ENCODE peak calls at places on chromosomes 16 and 17, in seven cellular contexts. One of them, this sample, is unnamed.
A peak's percentile ranks its signal among the peaks of the same experiment; 100 is the strongest.

GRCh38 chr17:79154951-79155557 is 80.4 kb downstream of the ENGASE start:
- DNase-seq in IMR-90: no peak
- DNase-seq in H1: no peak
- DNase-seq in trophoblast cell: no peak
- DNase-seq in mesenchymal stem cell: no peak
- DNase-seq in mesendoderm: no peak
- DNase-seq in neuronal stem cell: no peak
- DNase-seq in this sample: no peak

GRCh38 chr16:85888405-85889331 is 10.3 kb upstream of the IRF8 start:
- DNase-seq in mesenchymal stem cell: peak; percentile 86
- DNase-seq in IMR-90: peak; percentile 65
- DNase-seq in neuronal stem cell: no peak
- DNase-seq in trophoblast cell: no peak
- DNase-seq in H1: no peak
- DNase-seq in mesendoderm: no peak
- DNase-seq in this sample: peak; percentile 8

GRCh38 chr17:73042809-73043685 is 49.4 kb downstream of the SLC39A11 start:
- DNase-seq in mesendoderm: no peak
- DNase-seq in IMR-90: peak; percentile 20
- DNase-seq in H1: no peak
- DNase-seq in neuronal stem cell: no peak
- DNase-seq in trophoblast cell: no peak
- DNase-seq in mesenchymal stem cell: no peak
- DNase-seq in this sample: no peak

GRCh38 chr16:87143661-87144121 is 173.5 kb downstream of the C16orf95 start:
- DNase-seq in IMR-90: no peak
- DNase-seq in trophoblast cell: no peak
- DNase-seq in H1: no peak
- DNase-seq in mesenchymal stem cell: no peak
- DNase-seq in mesendoderm: no peak
- DNase-seq in neuronal stem cell: no peak
- DNase-seq in this sample: peak; percentile 52

GRCh38 chr16:10940501-10941079 is 1.7 kb downstream of the DEXI start:
- DNase-seq in mesendoderm: no peak
- DNase-seq in H1: no peak
- DNase-seq in neuronal stem cell: no peak
- DNase-seq in mesenchymal stem cell: no peak
- DNase-seq in trophoblast cell: no peak
- DNase-seq in IMR-90: peak; percentile 34
- DNase-seq in this sample: no peak

GRCh38 chr16:55120408-55120807 is 189.7 kb downstream of the IRX5 start:
- DNase-seq in IMR-90: no peak
- DNase-seq in mesendoderm: peak; percentile 70
- DNase-seq in neuronal stem cell: no peak
- DNase-seq in trophoblast cell: no peak
- DNase-seq in mesenchymal stem cell: no peak
- DNase-seq in H1: no peak
- DNase-seq in this sample: peak; percentile 47

GRCh38 chr17:3683054-3683511 is 12.9 kb downstream of the P2RX5 start:
- DNase-seq in IMR-90: no peak
- DNase-seq in mesendoderm: peak; percentile 81
- DNase-seq in trophoblast cell: peak; percentile 60
- DNase-seq in neuronal stem cell: no peak
- DNase-seq in H1: no peak
- DNase-seq in mesenchymal stem cell: peak; percentile 35
- DNase-seq in this sample: peak; percentile 84

GRCh38 chr17:73600103-73600871 is 44.0 kb downstream of the SDK2 start:
- DNase-seq in mesenchymal stem cell: no peak
- DNase-seq in neuronal stem cell: no peak
- DNase-seq in IMR-90: no peak
- DNase-seq in H1: no peak
- DNase-seq in mesendoderm: no peak
- DNase-seq in trophoblast cell: no peak
- DNase-seq in this sample: no peak

GRCh38 chr17:28370035-28370743 is at the start of gene VTN:
- DNase-seq in IMR-90: peak; percentile 45
- DNase-seq in neuronal stem cell: peak; percentile 58
- DNase-seq in mesenchymal stem cell: peak; percentile 50
- DNase-seq in H1: no peak
- DNase-seq in mesendoderm: peak; percentile 97
- DNase-seq in trophoblast cell: peak; percentile 64
- DNase-seq in this sample: peak; percentile 89

GRCh38 chr16:66588981-66589713 is 9.9 kb downstream of the CMTM2 start:
- DNase-seq in mesenchymal stem cell: peak; percentile 20
- DNase-seq in H1: no peak
- DNase-seq in neuronal stem cell: no peak
- DNase-seq in mesendoderm: peak; percentile 66
- DNase-seq in IMR-90: peak; percentile 18
- DNase-seq in trophoblast cell: peak; percentile 14
- DNase-seq in this sample: peak; percentile 73

GRCh38 chr17:65985571-65985970 is 206.4 kb downstream of the CEP112 start:
- DNase-seq in H1: no peak
- DNase-seq in IMR-90: peak; percentile 20
- DNase-seq in neuronal stem cell: no peak
- DNase-seq in mesendoderm: no peak
- DNase-seq in trophoblast cell: no peak
- DNase-seq in mesenchymal stem cell: no peak
- DNase-seq in this sample: no peak

GRCh38 chr16:68503334-68503733 is 35.8 kb upstream of the ZFP90 start:
- DNase-seq in mesenchymal stem cell: no peak
- DNase-seq in H1: no peak
- DNase-seq in trophoblast cell: no peak
- DNase-seq in mesendoderm: no peak
- DNase-seq in neuronal stem cell: no peak
- DNase-seq in IMR-90: peak; percentile 21
- DNase-seq in this sample: no peak

GRCh38 chr17:75856062-75856681 is 1.0 kb upstream of the WBP2 start:
- DNase-seq in H1: no peak
- DNase-seq in IMR-90: peak; percentile 31
- DNase-seq in mesendoderm: peak; percentile 53
- DNase-seq in neuronal stem cell: no peak
- DNase-seq in trophoblast cell: no peak
- DNase-seq in mesenchymal stem cell: peak; percentile 67
- DNase-seq in this sample: no peak

DNA sequence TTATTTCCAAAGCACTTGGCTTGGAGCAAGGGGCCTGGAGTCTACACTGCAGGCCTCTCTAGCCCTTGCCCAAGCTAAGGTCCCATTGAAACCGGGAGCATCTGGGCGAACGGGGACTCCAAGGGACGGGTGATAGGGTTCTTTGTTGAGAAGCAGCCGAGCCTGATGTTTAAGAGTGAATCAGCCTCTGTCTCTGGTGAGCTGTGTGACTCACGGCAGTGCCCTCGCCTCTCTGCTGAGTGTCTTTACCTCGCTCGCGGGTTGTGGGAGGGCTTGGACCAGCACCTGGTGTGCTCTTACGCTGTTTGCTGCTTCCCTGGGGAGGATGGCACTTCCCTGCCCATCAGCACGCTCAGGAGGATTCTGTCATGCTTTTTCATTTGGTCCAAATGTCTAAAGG is 1.3 kb downstream of the HGS start:
- DNase-seq in mesenchymal stem cell: peak; percentile 84
- DNase-seq in mesendoderm: no peak
- DNase-seq in neuronal stem cell: no peak
- DNase-seq in IMR-90: peak; percentile 87
- DNase-seq in H1: no peak
- DNase-seq in trophoblast cell: peak; percentile 68
- DNase-seq in this sample: no peak
- H2AK5ac ChIP-seq in mesenchymal stem cell: no peak overlapping the region
- H2AK5ac ChIP-seq in mesendoderm: no peak overlapping the region
- H2AK5ac ChIP-seq in neuronal stem cell: no peak overlapping the region
- H2AK5ac ChIP-seq in IMR-90: peak overlapping the region; percentile 99
- H2AK5ac ChIP-seq in H1: no peak overlapping the region
- H2AK5ac ChIP-seq in trophoblast cell: no peak overlapping the region
- H2AK5ac ChIP-seq in this sample: no peak overlapping the region

GRCh38 chr16:21608647-21609328 is 9.4 kb downstream of the METTL9 start:
- DNase-seq in mesenchymal stem cell: peak; percentile 59
- DNase-seq in IMR-90: no peak
- DNase-seq in trophoblast cell: no peak
- DNase-seq in neuronal stem cell: no peak
- DNase-seq in mesendoderm: no peak
- DNase-seq in H1: no peak
- DNase-seq in this sample: no peak
- H3K9ac ChIP-seq in mesenchymal stem cell: no peak overlapping the region
- H3K9ac ChIP-seq in IMR-90: no peak overlapping the region
- H3K9ac ChIP-seq in trophoblast cell: no peak overlapping the region
- H3K9ac ChIP-seq in neuronal stem cell: no peak overlapping the region
- H3K9ac ChIP-seq in mesendoderm: no peak overlapping the region
- H3K9ac ChIP-seq in H1: no peak overlapping the region
- H3K9ac ChIP-seq in this sample: no peak overlapping the region

GRCh38 chr17:68576137-68576536 is 25.0 kb downstream of the FAM20A start:
- DNase-seq in IMR-90: no peak
- DNase-seq in neuronal stem cell: no peak
- DNase-seq in mesendoderm: no peak
- DNase-seq in mesenchymal stem cell: no peak
- DNase-seq in trophoblast cell: no peak
- DNase-seq in H1: no peak
- DNase-seq in this sample: no peak
- H2AK5ac ChIP-seq in IMR-90: no peak overlapping the region
- H2AK5ac ChIP-seq in neuronal stem cell: peak overlapping the region; percentile 60
- H2AK5ac ChIP-seq in mesendoderm: no peak overlapping the region
- H2AK5ac ChIP-seq in mesenchymal stem cell: no peak overlapping the region
- H2AK5ac ChIP-seq in trophoblast cell: no peak overlapping the region
- H2AK5ac ChIP-seq in H1: no peak overlapping the region
- H2AK5ac ChIP-seq in this sample: no peak overlapping the region

DNA sequence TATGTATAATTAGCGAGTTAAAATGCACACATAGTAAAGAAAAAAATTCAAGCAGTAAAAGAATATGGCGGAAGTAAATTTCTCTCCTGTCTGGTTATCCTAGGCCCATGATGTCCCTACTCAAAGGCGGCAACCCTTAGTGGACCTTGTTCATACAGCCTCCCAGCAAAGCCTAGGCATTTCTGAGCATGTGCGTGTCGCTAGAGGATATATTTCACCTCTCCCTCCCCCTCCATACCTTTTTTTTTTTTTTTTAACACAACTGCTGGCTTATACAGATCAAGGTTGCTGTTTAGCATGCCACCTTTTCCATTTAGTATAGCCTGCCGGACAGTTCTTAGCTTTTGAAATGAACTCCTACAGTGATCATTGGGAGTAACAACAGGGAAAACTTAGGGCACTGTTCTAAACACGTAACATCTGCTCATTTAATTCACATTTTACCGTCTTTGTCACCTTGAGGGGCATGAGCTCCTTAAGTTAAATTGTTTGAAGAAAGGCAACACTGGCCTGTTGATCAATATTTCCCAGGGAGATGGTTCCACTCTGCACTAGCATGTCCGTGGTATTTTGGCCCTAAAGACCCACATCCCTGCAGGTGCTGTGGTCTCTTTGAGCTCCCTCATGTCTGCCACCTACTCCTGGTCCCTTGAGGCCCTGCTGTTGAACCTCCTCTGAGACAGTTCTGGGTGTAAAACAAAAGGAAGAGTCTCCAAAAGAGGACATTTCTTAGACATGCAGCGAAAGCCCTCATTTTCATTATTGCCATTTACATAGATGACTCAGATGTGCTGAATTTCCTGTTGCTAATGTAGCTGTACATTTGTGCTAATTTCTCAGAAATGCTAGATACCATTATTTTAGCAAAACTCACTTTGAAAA is 4.1 kb upstream of the TNFRSF13B start:
- DNase-seq in IMR-90: no peak
- DNase-seq in H1: no peak
- DNase-seq in trophoblast cell: no peak
- DNase-seq in mesendoderm: no peak
- DNase-seq in mesenchymal stem cell: no peak
- DNase-seq in neuronal stem cell: no peak
- DNase-seq in this sample: no peak
- H3K9ac ChIP-seq in IMR-90: no peak overlapping the region
- H3K9ac ChIP-seq in H1: no peak overlapping the region
- H3K9ac ChIP-seq in trophoblast cell: no peak overlapping the region
- H3K9ac ChIP-seq in mesendoderm: no peak overlapping the region
- H3K9ac ChIP-seq in mesenchymal stem cell: no peak overlapping the region
- H3K9ac ChIP-seq in neuronal stem cell: no peak overlapping the region
- H3K9ac ChIP-seq in this sample: no peak overlapping the region

GRCh38 chr16:2968368-2968737 is 795 bp upstream of the PAQR4 start:
- DNase-seq in mesendoderm: no peak
- DNase-seq in H1: no peak
- DNase-seq in IMR-90: no peak
- DNase-seq in trophoblast cell: no peak
- DNase-seq in mesenchymal stem cell: no peak
- DNase-seq in neuronal stem cell: no peak
- DNase-seq in this sample: no peak
- H2AK5ac ChIP-seq in mesendoderm: no peak overlapping the region
- H2AK5ac ChIP-seq in H1: no peak overlapping the region
- H2AK5ac ChIP-seq in IMR-90: no peak overlapping the region
- H2AK5ac ChIP-seq in trophoblast cell: no peak overlapping the region
- H2AK5ac ChIP-seq in mesenchymal stem cell: no peak overlapping the region
- H2AK5ac ChIP-seq in neuronal stem cell: no peak overlapping the region
- H2AK5ac ChIP-seq in this sample: no peak overlapping the region

GRCh38 chr16:31451681-31452351 is 7.5 kb upstream of the ARMC5 start:
- DNase-seq in neuronal stem cell: no peak
- DNase-seq in mesendoderm: peak; percentile 94
- DNase-seq in H1: no peak
- DNase-seq in mesenchymal stem cell: peak; percentile 84
- DNase-seq in IMR-90: peak; percentile 80
- DNase-seq in trophoblast cell: peak; percentile 68
- DNase-seq in this sample: peak; percentile 74
- H3K9ac ChIP-seq in neuronal stem cell: no peak overlapping the region
- H3K9ac ChIP-seq in mesendoderm: no peak overlapping the region
- H3K9ac ChIP-seq in H1: no peak overlapping the region
- H3K9ac ChIP-seq in mesenchymal stem cell: peak overlapping the region; percentile 78
- H3K9ac ChIP-seq in IMR-90: no peak overlapping the region
- H3K9ac ChIP-seq in trophoblast cell: no peak overlapping the region
- H3K9ac ChIP-seq in this sample: no peak overlapping the region